ENCODE peak calls at places on chromosomes 16 and 17, in eight cellular contexts. A is left lung, D is endodermal cell, R is cardiac muscle cell, I is heart left ventricle, J is stomach, E is transverse colon, U is tibial artery. F is an unnamed sample. For H3K4me1, the result is how much of the 10 kb centered on the place peaks cover.

GRCh38 chr17:47720754-47721533 is 12.1 kb upstream of the TBX21 start:
- DNase-seq in I (no peak), A (no peak), J (no peak), U (no peak), E (peak), R (no peak), D (peak), F (no peak)

GRCh38 chr16:1159973-1160772 is 7.3 kb downstream of the CACNA1H start:
- DNase-seq in J (no peak), E (peak), R (peak), I (peak), D (no peak), A (no peak), U (peak), F (peak)

GRCh38 chr17:40779181-40779909 is 3.0 kb downstream of the KRT27 start:
- DNase-seq in E (no peak), U (no peak), R (peak), J (no peak), D (peak), A (peak), I (peak), F (no peak)

GRCh38 chr17:42342242-42343008 is 45.8 kb downstream of the STAT3 start:
- DNase-seq in U (no peak), E (no peak), D (no peak), J (no peak), R (no peak), I (no peak), A (no peak), F (no peak)

GRCh38 chr17:6749519-6749918 is 6.3 kb upstream of the XAF1 start:
- DNase-seq in J (no peak), I (no peak), U (no peak), A (no peak), R (no peak), D (no peak), E (no peak), F (no peak)

GRCh38 chr17:42135664-42136653 is 13.4 kb downstream of the HSPB9 start:
- DNase-seq in I (peak), U (peak), R (peak), D (peak), E (peak), J (peak), A (peak), F (peak)

GRCh38 chr17:72732893-72733618 is 359.4 kb downstream of the SLC39A11 start:
- DNase-seq in R (no peak), I (no peak), J (no peak), A (no peak), D (no peak), E (no peak), U (no peak), F (no peak)

GRCh38 chr17:6452471-6453266 is 8.4 kb downstream of the PIMREG start:
- DNase-seq in I (no peak), U (no peak), A (no peak), R (no peak), J (no peak), E (no peak), D (no peak), F (no peak)

GRCh38 chr17:60941028-60941427 is 263.4 kb downstream of the BCAS3 start:
- DNase-seq in E (peak), J (peak), I (peak), A (peak), R (peak), D (no peak), U (peak), F (peak)

GRCh38 chr16:985646-986400 is 4.3 kb downstream of the SOX8 start:
- DNase-seq in I (no peak), D (no peak), E (no peak), R (no peak), U (no peak), A (no peak), J (no peak), F (no peak)

GRCh38 chr16:14015948-14016347 is 55.2 kb upstream of the MRTFB start:
- DNase-seq in U (peak), I (peak), A (no peak), D (no peak), R (no peak), E (no peak), J (no peak), F (no peak)

GRCh38 chr16:67181346-67181745 is 2.4 kb downstream of the MATCAP1 start:
- DNase-seq in I (no peak), D (no peak), J (no peak), R (no peak), U (no peak), E (peak), A (no peak), F (no peak)

GRCh38 chr17:64326420-64327054 is 63.5 kb upstream of the TEX2 start:
- DNase-seq in A (peak), E (peak), U (peak), J (peak), R (no peak), D (no peak), I (peak), F (peak)

GRCh38 chr17:1718362-1719165 is 5.9 kb upstream of the WDR81 start:
- DNase-seq in R (no peak), E (no peak), D (peak), J (no peak), I (peak), U (peak), A (no peak), F (no peak)

GRCh38 chr17:3730881-3731429 is 7.3 kb downstream of the HASPIN start:
- DNase-seq in I (no peak), R (no peak), E (no peak), D (peak), J (no peak), A (no peak), U (no peak), F (no peak)

GRCh38 chr16:10339777-10340752 is 45.8 kb upstream of the ATF7IP2 start:
- DNase-seq in A (no peak), R (no peak), J (no peak), E (no peak), I (no peak), D (no peak), U (no peak), F (no peak)

GRCh38 chr17:67324330-67324729 is 42.0 kb downstream of the PSMD12 start:
- DNase-seq in I (no peak), J (no peak), U (no peak), A (no peak), D (peak), E (no peak), R (no peak), F (no peak)

GRCh38 chr16:5560084-5560483 is 462.5 kb upstream of the EEF2KMT start:
- DNase-seq in J (no peak), D (no peak), E (no peak), I (no peak), U (no peak), R (no peak), A (no peak), F (no peak)

GRCh38 chr16:1428511-1428910 is 2.4 kb upstream of the PERCC1 start:
- DNase-seq in E (no peak), U (no peak), I (peak), A (no peak), D (peak), R (no peak), J (no peak), F (no peak)

GRCh38 chr17:10699861-10700260 is 2.5 kb downstream of the ADPRM start:
- DNase-seq in R (no peak), U (no peak), D (no peak), A (no peak), I (no peak), E (no peak), J (no peak), F (no peak)

GRCh38 chr16:12091569-12092346 is 115.2 kb downstream of the SNX29 start:
- DNase-seq in J (no peak), U (peak), R (no peak), D (no peak), I (no peak), E (no peak), A (peak), F (no peak)

GRCh38 chr17:7880076-7880868 is 8.3 kb upstream of the CHD3 start:
- DNase-seq in I (no peak), R (no peak), J (no peak), U (no peak), D (no peak), A (no peak), E (no peak), F (no peak)

GRCh38 chr16:73549960-73550359 is 502.0 kb upstream of the ZFHX3 start:
- DNase-seq in A (no peak), D (peak), J (no peak), U (no peak), E (no peak), I (no peak), R (peak), F (no peak)

GRCh38 chr17:53462393-53462811 is 360.3 kb upstream of the KIF2B start:
- DNase-seq in U (no peak), R (no peak), A (no peak), I (no peak), D (no peak), J (no peak), E (no peak), F (no peak)

GRCh38 chr16:48067388-48067787 is 88.4 kb downstream of the ABCC12 start:
- DNase-seq in D (no peak), U (no peak), A (no peak), I (no peak), E (no peak), R (no peak), J (no peak), F (no peak)

GRCh38 chr17:65479282-65479681 is 82.2 kb downstream of the AXIN2 start:
- DNase-seq in D (no peak), A (no peak), U (no peak), I (no peak), J (no peak), R (no peak), E (no peak), F (no peak)

GRCh38 chr16:2208308-2208707 is 2.4 kb downstream of the BRICD5 start:
- DNase-seq in A (no peak), U (no peak), E (no peak), J (no peak), I (no peak), R (no peak), D (no peak), F (no peak)

GRCh38 chr17:11461993-11462548 is 136.2 kb upstream of the DNAH9 start:
- DNase-seq in E (no peak), D (no peak), A (no peak), R (no peak), I (no peak), J (no peak), U (no peak), F (no peak)

GRCh38 chr16:1331712-1332617 is 1.5 kb upstream of the BAIAP3 start:
- DNase-seq in J (peak), R (no peak), E (peak), I (peak), A (peak), U (no peak), D (peak), F (peak)

GRCh38 chr17:75552847-75553552 is 27.5 kb downstream of the LLGL2 start:
- DNase-seq in A (no peak), D (peak), U (no peak), E (no peak), I (no peak), J (no peak), R (peak), F (no peak)

GRCh38 chr16:85812811-85813700 is 13.6 kb downstream of the COX4I1 start:
- DNase-seq in R (no peak), D (no peak), U (peak), E (no peak), J (no peak), A (no peak), I (no peak), F (no peak)

GRCh38 chr17:44279586-44280344 is 11.8 kb upstream of the SLC4A1 start:
- DNase-seq in E (peak), U (peak), R (peak), I (peak), A (peak), J (peak), D (peak), F (peak)

GRCh38 chr17:76540381-76541300 is 797 bp downstream of the PRCD start:
- DNase-seq in D (peak), E (peak), R (peak), U (peak), A (peak), I (peak), J (peak), F (peak)

GRCh38 chr16:590165-590874 is 454 bp downstream of the RAB40C start:
- DNase-seq in R (peak), D (peak), A (no peak), J (peak), I (peak), U (no peak), E (no peak), F (no peak)

GRCh38 chr16:64215730-64216129 is 906.1 kb downstream of the CDH11 start:
- DNase-seq in A (no peak), R (no peak), D (no peak), I (no peak), J (no peak), E (no peak), U (no peak), F (no peak)

DNA sequence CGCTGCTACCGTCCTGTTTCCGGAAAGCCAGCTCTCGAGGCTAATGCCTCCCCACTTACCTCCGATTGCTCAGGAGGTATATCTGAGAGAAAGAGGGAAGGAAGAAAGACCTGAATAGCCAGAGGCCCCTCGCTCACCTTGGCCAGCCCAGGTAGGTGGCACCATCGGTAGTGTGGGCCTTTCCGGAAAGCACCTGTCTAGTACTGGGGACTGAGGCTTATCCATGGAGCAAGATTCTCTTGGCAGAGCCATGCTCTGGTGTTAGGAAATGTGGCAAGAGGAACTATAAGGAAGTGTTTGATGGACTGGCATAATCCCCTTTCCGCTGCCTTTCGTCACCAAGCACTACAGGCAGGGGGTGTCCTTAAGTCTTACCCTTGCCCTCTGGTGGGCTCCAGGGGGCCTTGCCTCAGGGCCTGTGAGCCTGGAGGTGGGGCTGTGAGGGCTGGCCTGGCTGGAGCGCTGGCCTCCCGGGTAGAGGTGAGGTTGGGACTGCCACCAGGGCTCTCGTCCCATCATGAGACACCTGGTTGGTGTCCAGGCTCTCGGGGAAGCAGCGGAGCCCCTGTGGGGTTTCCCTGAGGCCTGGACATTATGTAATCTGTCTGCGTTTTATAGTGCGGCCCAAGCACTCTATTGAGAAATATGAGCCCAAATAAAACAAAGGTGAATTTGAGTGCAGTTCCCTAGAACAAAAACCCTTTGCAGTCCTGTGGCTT is 2.9 kb downstream of the CMIP start:
- DNase-seq in J (peak), A (no peak), E (peak), D (peak), R (peak), I (no peak), U (no peak), F (no peak)
- H3K4me1 ChIP-seq in J (under half), A (half or more), E (half or more), D (under half), R (under half), I (half or more), U (under half), F (under half)

DNA sequence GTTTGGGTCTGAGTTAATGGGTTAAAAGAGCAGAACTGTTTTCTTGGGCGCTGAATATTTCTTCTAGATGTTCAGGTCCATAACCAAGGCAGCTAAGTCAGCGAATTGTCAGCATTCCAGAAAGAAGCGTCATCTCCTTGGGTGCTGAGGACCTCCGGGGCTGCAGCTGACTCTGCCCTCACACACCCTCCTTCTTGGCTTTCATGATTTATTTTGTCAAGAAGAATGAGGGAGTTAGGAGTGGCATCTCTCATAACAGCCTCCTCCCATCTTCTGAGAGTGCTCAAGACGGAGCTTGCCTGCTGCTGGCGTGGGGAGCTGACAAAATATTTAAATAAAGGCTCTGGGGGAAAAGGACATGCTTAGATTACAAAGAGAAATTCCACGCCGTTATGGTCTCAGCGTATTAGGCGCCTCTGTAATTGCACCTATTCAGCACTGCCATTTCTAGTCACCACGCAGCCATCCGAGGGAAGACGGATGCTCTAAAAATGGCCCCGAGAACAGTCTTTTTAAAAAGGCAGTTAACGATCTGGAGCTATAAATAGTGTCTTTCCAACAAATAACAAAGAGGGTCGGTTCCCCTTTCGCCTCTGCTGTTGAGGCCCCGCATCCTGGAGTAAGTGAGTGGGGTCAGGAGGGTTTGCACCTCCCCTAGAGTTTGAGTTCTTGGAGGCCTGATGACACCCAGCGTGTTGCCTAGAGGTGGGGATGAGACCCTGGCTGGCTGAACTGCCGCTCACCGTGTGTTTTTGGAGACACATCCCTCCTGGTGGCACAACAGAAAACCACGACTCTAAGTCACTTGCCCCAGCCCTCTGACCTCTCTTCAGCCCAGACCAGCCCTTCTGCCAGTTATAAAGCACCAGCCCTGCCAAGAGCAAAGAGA is 187.1 kb downstream of the CCDC182 start:
- DNase-seq in I (no peak), J (no peak), D (no peak), R (no peak), E (no peak), U (no peak), A (no peak), F (no peak)
- TF ChIP-seq CTCF in I (no peak), J (no peak), D (no peak), R (no peak), E (no peak), U (no peak), A (no peak), F (no peak)

GRCh38 chr16:23803591-23804123 is 32.1 kb upstream of the PRKCB start:
- DNase-seq in A (peak), D (peak), J (peak), U (no peak), R (peak), E (peak), I (peak), F (peak)
- H3K4me1 ChIP-seq in A (under half), D (under half), J (under half), U (under half), R (under half), E (under half), I (under half), F (under half)

DNA sequence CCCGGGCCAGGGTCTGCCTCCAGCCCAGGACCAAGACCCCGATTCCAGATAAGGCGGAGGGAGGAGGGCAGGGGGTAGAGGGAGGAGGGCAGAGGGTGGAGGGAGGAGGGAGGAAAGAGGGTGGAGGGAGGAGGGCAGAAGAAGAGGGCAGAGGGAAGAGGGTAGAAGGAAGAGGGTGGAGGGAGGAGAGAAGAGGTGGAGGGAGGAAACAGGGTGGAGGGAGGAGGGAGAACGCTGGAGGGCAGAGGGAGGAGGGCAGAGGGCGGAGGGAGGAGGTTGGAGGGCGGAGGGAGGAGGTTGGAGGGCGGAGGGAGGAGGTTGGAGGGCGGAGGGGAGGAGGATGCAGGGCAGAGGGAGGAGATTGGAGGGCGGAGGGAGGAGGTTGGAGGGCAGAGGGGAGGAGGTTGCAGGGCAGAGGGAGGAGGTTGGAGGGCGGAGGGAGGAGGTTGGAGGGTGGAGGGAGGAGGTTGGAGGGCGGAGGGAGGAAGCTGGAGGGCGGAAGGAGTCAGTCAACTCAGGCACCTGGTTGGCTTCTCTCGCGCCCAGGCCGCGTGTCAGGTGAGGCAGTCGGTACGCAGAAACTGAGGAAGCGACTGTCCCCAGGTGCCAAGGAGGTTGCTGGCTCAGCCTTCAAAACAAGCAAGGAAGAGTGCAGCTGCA is 65.2 kb downstream of the KLHDC4 start:
- DNase-seq in J (no peak), R (no peak), I (no peak), D (no peak), A (no peak), U (no peak), E (no peak), F (no peak)
- TF ChIP-seq CTCF in J (no peak), R (no peak), I (no peak), D (no peak), A (no peak), U (no peak), E (no peak), F (no peak)

GRCh38 chr16:57484515-57485005 is 1.7 kb downstream of the DOK4 start:
- DNase-seq in R (no peak), A (no peak), D (no peak), U (peak), E (no peak), J (no peak), I (no peak), F (no peak)
- H3K4me1 ChIP-seq in R (under half), A (under half), D (under half), U (under half), E (under half), J (under half), I (under half), F (under half)

DNA sequence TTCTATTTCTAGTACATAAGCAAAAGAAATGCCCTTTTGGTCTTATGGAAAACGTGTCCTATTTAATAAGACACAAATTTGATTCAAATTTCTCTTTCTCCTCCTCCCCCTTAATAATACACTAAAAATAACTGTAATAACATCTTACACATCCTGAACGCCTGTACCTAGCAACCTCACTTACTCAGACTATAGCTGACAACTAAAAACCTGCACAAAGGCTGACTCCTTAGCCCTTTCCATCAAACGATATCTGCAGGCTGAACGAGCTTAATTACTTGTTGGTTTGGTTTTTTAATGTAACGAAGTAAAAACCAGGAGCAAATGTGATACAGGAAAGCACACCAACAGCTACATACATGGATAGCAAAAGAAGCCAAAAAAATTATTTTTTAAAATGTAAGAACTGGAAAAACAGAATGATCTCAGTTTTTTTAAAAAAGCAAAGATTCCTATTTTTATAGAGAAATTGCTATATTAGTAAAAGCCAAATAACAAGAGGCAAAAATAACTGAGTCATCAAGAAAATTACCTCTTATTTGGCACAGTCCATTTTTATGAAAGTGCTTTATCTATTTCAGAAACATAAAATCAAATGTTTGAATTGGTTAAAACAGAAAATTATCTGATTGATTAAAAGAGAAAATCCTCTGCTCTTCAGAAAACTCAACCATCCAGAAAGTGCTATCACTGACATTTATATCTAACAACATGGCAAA is 23.5 kb downstream of the ADCY9 start:
- DNase-seq in A (no peak), I (no peak), R (no peak), U (no peak), J (no peak), E (peak), D (no peak), F (no peak)
- TF ChIP-seq CTCF in A (no peak), I (no peak), R (no peak), U (no peak), J (no peak), E (no peak), D (no peak), F (no peak)

GRCh38 chr16:4324871-4325740 is 9.2 kb downstream of the GLIS2 start:
- DNase-seq in J (no peak), A (no peak), E (no peak), U (no peak), D (no peak), I (peak), R (no peak), F (no peak)
- H3K4me1 ChIP-seq in J (half or more), A (half or more), E (half or more), U (half or more), D (under half), I (half or more), R (under half), F (half or more)

GRCh38 chr16:56559109-56559508 is 5.8 kb upstream of the MT4 start:
- DNase-seq in R (no peak), A (no peak), U (no peak), D (no peak), E (no peak), I (no peak), J (no peak), F (no peak)
- TF ChIP-seq CTCF in R (no peak), A (no peak), U (no peak), D (no peak), E (no peak), I (no peak), J (no peak), F (no peak)